ENCODE peak calls at places on chromosomes 16 and 17, in nine cellular contexts. W is upper lobe of right lung; P is Panc1; A is lower lobe of right lung; Q is activated T-cell treated with anti-CD3 and anti-CD28 coated beads, Interleukin-2, amount 50 U/mL, for 4 hours; R is B cell; D is gastrocnemius medialis; K is CD4-positive, CD25-positive, alpha-beta regulatory T cell; Y is CD4-positive, alpha-beta T cell. I is an unnamed sample.

GRCh38 chr16:73027655-73028220 is 20.2 kb downstream of the ZFHX3 start:
- ATAC-seq in W (no peak), P (no peak), A (no peak), Q (no peak), R (no peak), D (no peak), K (no peak), Y (no peak), I (no peak)

GRCh38 chr16:67302076-67302475 is 22.7 kb downstream of the PLEKHG4 start:
- ATAC-seq in W (no peak), P (no peak), A (no peak), Q (no peak), R (no peak), D (no peak), K (no peak), Y (no peak), I (no peak)

GRCh38 chr17:14776791-14777190 is 475.9 kb downstream of the HS3ST3B1 start:
- ATAC-seq in W (no peak), P (no peak), A (no peak), Q (no peak), R (no peak), D (no peak), K (no peak), Y (no peak), I (no peak)

GRCh38 chr16:71360378-71360777 is 1.9 kb downstream of the CALB2 start:
- ATAC-seq in W (no peak), P (peak; percentile 77), A (no peak), Q (no peak), R (no peak), D (no peak), K (no peak), Y (no peak), I (peak; percentile 70)

GRCh38 chr17:5591966-5592365 is 7.7 kb upstream of the NLRP1 start:
- ATAC-seq in W (no peak), P (peak; percentile 65), A (no peak), Q (no peak), R (no peak), D (no peak), K (no peak), Y (no peak), I (no peak)

GRCh38 chr16:35868630-35869029 is 2409.2 kb downstream of the TP53TG3F start:
- ATAC-seq in W (no peak), P (no peak), A (no peak), Q (no peak), R (no peak), D (no peak), K (no peak), Y (no peak), I (no peak)

GRCh38 chr17:21530841-21531240 is 154.7 kb downstream of the KCNJ12 start:
- ATAC-seq in W (no peak), P (no peak), A (no peak), Q (no peak), R (no peak), D (no peak), K (no peak), Y (no peak), I (no peak)

GRCh38 chr16:10896723-10897122 is 19.7 kb downstream of the CIITA start:
- ATAC-seq in W (peak; percentile 62), P (no peak), A (peak; percentile 56), Q (no peak), R (peak; percentile 8), D (no peak), K (no peak), Y (no peak), I (no peak)

GRCh38 chr17:38730526-38731379 is 612 bp downstream of the CISD3 start:
- ATAC-seq in W (peak; percentile 62), P (peak; percentile 36), A (peak; percentile 61), Q (no peak), R (no peak), D (peak; percentile 43), K (no peak), Y (no peak), I (peak; percentile 53)

GRCh38 chr17:17443173-17443572 is 33.6 kb upstream of the MED9 start:
- ATAC-seq in W (no peak), P (no peak), A (no peak), Q (no peak), R (no peak), D (no peak), K (no peak), Y (no peak), I (no peak)

GRCh38 chr16:29182501-29182900 is 197.6 kb downstream of the LAT start:
- ATAC-seq in W (no peak), P (no peak), A (no peak), Q (no peak), R (no peak), D (no peak), K (no peak), Y (no peak), I (no peak)

GRCh38 chr16:56876048-56876447 is 11.0 kb downstream of the SLC12A3 start:
- ATAC-seq in W (no peak), P (no peak), A (no peak), Q (no peak), R (no peak), D (no peak), K (no peak), Y (no peak), I (no peak)

GRCh38 chr17:76947771-76948170 is 79.6 kb downstream of the MGAT5B start:
- ATAC-seq in W (no peak), P (peak; percentile 12), A (no peak), Q (no peak), R (no peak), D (no peak), K (no peak), Y (no peak), I (no peak)

GRCh38 chr17:76937238-76937637 is 69.0 kb downstream of the MGAT5B start:
- ATAC-seq in W (no peak), P (no peak), A (no peak), Q (no peak), R (no peak), D (no peak), K (no peak), Y (no peak), I (no peak)

GRCh38 chr16:59478806-59479205 is 744.7 kb upstream of the GOT2 start:
- ATAC-seq in W (no peak), P (no peak), A (no peak), Q (no peak), R (no peak), D (no peak), K (no peak), Y (no peak), I (no peak)

GRCh38 chr17:38879878-38880727 is 10.2 kb downstream of the LASP1 start:
- ATAC-seq in W (peak; percentile 79), P (peak; percentile 58), A (peak; percentile 69), Q (no peak), R (no peak), D (peak; percentile 32), K (no peak), Y (peak; percentile 24), I (peak; percentile 75)

GRCh38 chr17:37067555-37068111 is 118.9 kb downstream of the AATF start:
- ATAC-seq in W (peak; percentile 62), P (peak; percentile 91), A (peak; percentile 67), Q (no peak), R (no peak), D (peak; percentile 93), K (no peak), Y (no peak), I (peak; percentile 96)

GRCh38 chr17:8382880-8383142 is 182 bp downstream of the RPL26 start:
- ATAC-seq in W (no peak), P (no peak), A (no peak), Q (no peak), R (peak; percentile 0), D (peak; percentile 16), K (no peak), Y (peak; percentile 0), I (no peak)

GRCh38 chr17:10779607-10780006 is 24.3 kb downstream of the TMEM238L start:
- ATAC-seq in W (no peak), P (no peak), A (no peak), Q (no peak), R (no peak), D (no peak), K (no peak), Y (no peak), I (no peak)

GRCh38 chr17:57486978-57487377 is 230.7 kb downstream of the MSI2 start:
- ATAC-seq in W (peak; percentile 79), P (no peak), A (peak; percentile 70), Q (no peak), R (no peak), D (peak; percentile 11), K (no peak), Y (no peak), I (no peak)

GRCh38 chr16:521381-522210 is 5.9 kb upstream of the CAPN15 start:
- ATAC-seq in W (no peak), P (no peak), A (no peak), Q (no peak), R (no peak), D (no peak), K (no peak), Y (no peak), I (no peak)

GRCh38 chr17:36002631-36003030 is 1.3 kb upstream of the CCL15 start:
- ATAC-seq in W (no peak), P (no peak), A (no peak), Q (no peak), R (no peak), D (no peak), K (no peak), Y (no peak), I (no peak)

GRCh38 chr17:46995841-46996571 is 17.0 kb upstream of the RPRML start:
- ATAC-seq in W (no peak), P (no peak), A (no peak), Q (no peak), R (no peak), D (no peak), K (no peak), Y (no peak), I (peak; percentile 44)

GRCh38 chr17:9878791-9879525 is 26.1 kb downstream of the RCVRN start:
- ATAC-seq in W (no peak), P (no peak), A (no peak), Q (no peak), R (no peak), D (no peak), K (no peak), Y (no peak), I (no peak)

GRCh38 chr17:42832213-42832933 is 824 bp upstream of the PSME3 start:
- ATAC-seq in W (peak; percentile 2), P (peak; percentile 22), A (peak; percentile 20), Q (peak; percentile 59), R (peak; percentile 8), D (no peak), K (peak; percentile 3), Y (peak; percentile 20), I (peak; percentile 48)

GRCh38 chr16:27618611-27619380 is 68.9 kb downstream of the KATNIP start:
- ATAC-seq in W (no peak), P (no peak), A (no peak), Q (no peak), R (no peak), D (no peak), K (no peak), Y (no peak), I (no peak)

GRCh38 chr17:80204626-80205468 is 15.3 kb downstream of the SGSH start:
- ATAC-seq in W (no peak), P (peak; percentile 35), A (no peak), Q (no peak), R (no peak), D (no peak), K (no peak), Y (no peak), I (no peak)

GRCh38 chr17:82200135-82200534 is 12.5 kb downstream of the CCDC57 start:
- ATAC-seq in W (no peak), P (no peak), A (no peak), Q (no peak), R (no peak), D (no peak), K (no peak), Y (no peak), I (no peak)

GRCh38 chr17:2343421-2343820 is 6.1 kb downstream of the SGSM2 start:
- ATAC-seq in W (no peak), P (no peak), A (no peak), Q (peak; percentile 66), R (no peak), D (no peak), K (no peak), Y (peak; percentile 50), I (no peak)

GRCh38 chr16:51124896-51125295 is 26.2 kb downstream of the SALL1 start:
- ATAC-seq in W (no peak), P (no peak), A (no peak), Q (no peak), R (no peak), D (no peak), K (no peak), Y (no peak), I (no peak)

GRCh38 chr17:28030386-28030785 is 12.1 kb upstream of the NLK start:
- ATAC-seq in W (peak; percentile 88), P (no peak), A (peak; percentile 83), Q (no peak), R (no peak), D (no peak), K (no peak), Y (no peak), I (no peak)